ENCODE peak calls at places on chromosomes 6 and 20, in nine cellular contexts. S is activated naive CD8-positive, alpha-beta T cell treated with anti-CD3 and anti-CD28 coated beads, Interleukin-2, amount 50 U/mL, for 24 hours; X is activated T-cell treated with anti-CD3 and anti-CD28 coated beads for 24 hours; L is mucosa of descending colon; E is cardiac septum; V is heart left ventricle; O is kidney glomerular epithelial cell; R is epithelial cell of esophagus; M is DMS153. K is an unnamed sample.
A peak's percentile ranks its signal among the peaks of the same experiment; 100 is the strongest.

GRCh38 chr20:4113996-4114603 is 98.7 kb upstream of the RNF24 start:
- DNase-seq in S (no peak), X (no peak), L (no peak), E (no peak), V (no peak), O (no peak), R (no peak), M (no peak), K (no peak)

GRCh38 chr6:35014786-35015185 is 125.7 kb downstream of the ANKS1A start:
- DNase-seq in S (no peak), X (no peak), L (no peak), E (no peak), V (no peak), O (no peak), R (peak; percentile 80), M (no peak), K (peak; percentile 63)

GRCh38 chr20:58851221-58851968 is 693 bp upstream of the GNAS-AS1 start:
- DNase-seq in S (no peak), X (no peak), L (peak; percentile 20), E (no peak), V (no peak), O (no peak), R (no peak), M (no peak), K (no peak)

GRCh38 chr6:162845972-162846371 is 118.2 kb downstream of the PACRG start:
- DNase-seq in S (no peak), X (no peak), L (no peak), E (no peak), V (no peak), O (no peak), R (no peak), M (no peak), K (no peak)

GRCh38 chr20:38875170-38875993 is 50.8 kb upstream of the FAM83D start:
- DNase-seq in S (peak; percentile 68), X (no peak), L (peak; percentile 57), E (peak; percentile 72), V (no peak), O (no peak), R (no peak), M (no peak), K (no peak)

GRCh38 chr6:14910692-14911547 is 334.9 kb upstream of the JARID2 start:
- DNase-seq in S (peak; percentile 26), X (no peak), L (peak; percentile 49), E (peak; percentile 84), V (peak; percentile 56), O (no peak), R (no peak), M (no peak), K (no peak)

GRCh38 chr20:45019027-45019763 is 52.9 kb downstream of the STK4 start:
- DNase-seq in S (no peak), X (no peak), L (no peak), E (no peak), V (no peak), O (no peak), R (no peak), M (no peak), K (no peak)

GRCh38 chr6:30981942-30982772 is 1.4 kb upstream of the MUC21 start:
- DNase-seq in S (no peak), X (no peak), L (no peak), E (no peak), V (peak; percentile 37), O (peak; percentile 77), R (peak; percentile 82), M (no peak), K (no peak)

GRCh38 chr6:170222498-170223471 is 68.1 kb downstream of the DLL1 start:
- DNase-seq in S (no peak), X (no peak), L (no peak), E (peak; percentile 68), V (no peak), O (no peak), R (peak; percentile 39), M (peak; percentile 86), K (no peak)

GRCh38 chr20:25055711-25056492 is 2.0 kb downstream of the ACSS1 start:
- DNase-seq in S (no peak), X (no peak), L (peak; percentile 47), E (peak; percentile 58), V (no peak), O (no peak), R (no peak), M (no peak), K (no peak)

GRCh38 chr6:138545621-138545980 is 46.3 kb upstream of the NHSL1 start:
- DNase-seq in S (no peak), X (no peak), L (peak; percentile 66), E (peak; percentile 91), V (peak; percentile 89), O (no peak), R (no peak), M (no peak), K (no peak)

GRCh38 chr6:170049641-170050491 is 241.0 kb downstream of the DLL1 start:
- DNase-seq in S (no peak), X (no peak), L (peak; percentile 74), E (peak; percentile 79), V (peak; percentile 94), O (no peak), R (peak; percentile 37), M (no peak), K (no peak)